ENCODE peak calls at places on chromosome 20, in nine cellular contexts. B, S, A, K, Q, H, M, E and D are unnamed samples.

GRCh38 chr20:53763707-53764415 is 170.2 kb upstream of the ZNF217 start:
- DNase-seq in M (no peak), Q (no peak), A (no peak), H (peak; percentile 51), K (peak; percentile 80), S (no peak), B (no peak), E (peak; percentile 58), D (no peak)

GRCh38 chr20:36182604-36183154 is 28.1 kb downstream of the EPB41L1 start:
- DNase-seq in E (no peak), H (no peak), B (no peak), M (no peak), K (no peak), S (no peak), Q (no peak), A (no peak), D (no peak)

GRCh38 chr20:1918766-1919165 is 23.6 kb downstream of the SIRPA start:
- DNase-seq in E (no peak), B (no peak), S (no peak), H (no peak), Q (no peak), M (no peak), K (no peak), A (no peak), D (no peak)

GRCh38 chr20:61876931-61877330 is 188.8 kb downstream of the TAF4 start:
- DNase-seq in K (no peak), Q (no peak), B (no peak), S (no peak), A (peak; percentile 47), M (no peak), E (no peak), H (no peak), D (no peak)

GRCh38 chr20:17594443-17594842 is 24.6 kb downstream of the DSTN start:
- DNase-seq in A (no peak), H (no peak), E (peak; percentile 87), M (no peak), Q (no peak), S (peak; percentile 85), B (no peak), K (peak; percentile 81), D (no peak)

GRCh38 chr20:47676219-47676721 is 109.0 kb downstream of the SULF2 start:
- DNase-seq in Q (no peak), E (no peak), S (no peak), K (no peak), A (no peak), B (no peak), H (no peak), M (no peak), D (no peak)

GRCh38 chr20:57391439-57392129 is 388 bp downstream of the RBM38 start:
- DNase-seq in H (peak; percentile 28), A (peak; percentile 68), B (peak; percentile 51), E (no peak), S (no peak), Q (no peak), M (no peak), K (peak; percentile 19), D (no peak)

GRCh38 chr20:50425076-50425475 is 85.1 kb upstream of the PTPN1 start:
- DNase-seq in S (no peak), Q (no peak), M (no peak), A (no peak), E (no peak), K (no peak), B (no peak), H (no peak), D (no peak)

GRCh38 chr20:53623454-53624206 is 30.0 kb upstream of the ZNF217 start:
- DNase-seq in E (peak; percentile 77), S (peak; percentile 63), A (no peak), B (peak; percentile 79), H (peak; percentile 74), K (peak; percentile 76), M (no peak), Q (peak; percentile 68), D (no peak)

GRCh38 chr20:59163641-59164530 is at the start of gene ZNF831:
- DNase-seq in H (no peak), K (no peak), A (no peak), M (no peak), S (no peak), Q (no peak), B (no peak), E (no peak), D (no peak)

GRCh38 chr20:58688838-58689237 is 3.8 kb upstream of the NPEPL1 start:
- DNase-seq in H (no peak), M (no peak), S (no peak), K (no peak), B (no peak), A (no peak), E (peak; percentile 14), Q (no peak), D (no peak)

GRCh38 chr20:44739952-44740351 is 5.7 kb upstream of the KCNK15 start:
- DNase-seq in S (no peak), K (no peak), H (no peak), E (no peak), A (no peak), Q (no peak), M (no peak), B (no peak), D (no peak)

GRCh38 chr20:35539756-35540212 is 2.1 kb upstream of the ERGIC3 start:
- DNase-seq in H (peak; percentile 69), Q (no peak), A (no peak), E (no peak), B (no peak), K (no peak), M (no peak), S (no peak), D (no peak)

GRCh38 chr20:57124800-57125399 is 141.5 kb downstream of the BMP7 start:
- DNase-seq in M (no peak), K (no peak), H (no peak), A (no peak), B (no peak), E (no peak), S (no peak), Q (no peak), D (no peak)

GRCh38 chr20:17633221-17633849 is 48.7 kb downstream of the RRBP1 start:
- DNase-seq in H (no peak), E (no peak), M (no peak), S (no peak), A (peak; percentile 57), K (no peak), Q (no peak), B (no peak), D (no peak)

GRCh38 chr20:63006611-63007471 is at the start of gene BHLHE23:
- DNase-seq in H (no peak), Q (no peak), S (no peak), M (no peak), A (no peak), E (no peak), B (no peak), K (no peak), D (no peak)
- H3K4me3 ChIP-seq in H (no peak within 1 kb of the TSS), Q (no peak within 1 kb of the TSS), S (peak within 1 kb of the TSS; percentile 55), M (peak within 1 kb of the TSS; percentile 25), A (peak within 1 kb of the TSS; percentile 7), E (no peak within 1 kb of the TSS), B (no peak within 1 kb of the TSS), K (no peak within 1 kb of the TSS), D (no peak within 1 kb of the TSS)

GRCh38 chr20:8366303-8366923 is 234.3 kb downstream of the PLCB1 start:
- DNase-seq in A (no peak), H (no peak), E (no peak), K (no peak), S (no peak), Q (no peak), M (no peak), B (no peak), D (no peak)
- H3K36me3 ChIP-seq in A (no peaks in the 10 kb centered on the region), H (no peaks in the 10 kb centered on the region), E (no peaks in the 10 kb centered on the region), K (no peaks in the 10 kb centered on the region), S (no peaks in the 10 kb centered on the region), Q (no peaks in the 10 kb centered on the region), M (no peaks in the 10 kb centered on the region), B (no peaks in the 10 kb centered on the region), D (no peaks in the 10 kb centered on the region)

GRCh38 chr20:14745830-14746229 is 408.4 kb upstream of the FLRT3 start:
- DNase-seq in E (no peak), H (no peak), M (no peak), S (no peak), A (no peak), K (no peak), Q (no peak), B (no peak), D (no peak)

GRCh38 chr20:14741616-14742015 is 404.2 kb upstream of the FLRT3 start:
- DNase-seq in K (no peak), M (no peak), A (no peak), H (no peak), B (no peak), Q (no peak), E (no peak), S (no peak), D (no peak)

GRCh38 chr20:14744723-14745122 is 407.3 kb upstream of the FLRT3 start:
- DNase-seq in K (no peak), Q (no peak), M (no peak), E (no peak), H (no peak), A (no peak), B (no peak), S (no peak), D (no peak)
- H3K4me3 ChIP-seq in K (no peak overlapping the region), Q (no peak overlapping the region), M (no peak overlapping the region), E (no peak overlapping the region), H (no peak overlapping the region), A (no peak overlapping the region), B (no peak overlapping the region), S (no peak overlapping the region), D (no peak overlapping the region)

DNA sequence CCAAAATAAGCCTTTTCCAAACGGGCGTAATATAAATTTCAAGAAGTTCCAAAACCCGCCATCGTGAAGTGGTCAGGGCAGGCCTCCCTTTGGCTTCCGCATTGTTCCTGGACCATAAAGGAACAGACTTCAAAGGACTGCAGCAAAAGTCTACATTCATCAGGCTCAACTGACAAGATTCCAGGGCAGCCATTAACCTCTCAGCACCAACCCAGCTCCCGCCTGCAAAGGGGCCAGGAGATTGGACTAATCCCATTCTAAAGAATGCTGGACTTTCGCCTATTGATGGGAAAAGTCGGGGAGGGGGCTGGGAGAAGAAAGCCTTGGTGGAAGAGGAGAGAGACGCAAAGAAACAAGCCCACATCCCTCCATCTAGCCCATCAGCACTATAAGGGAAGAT is 18.1 kb downstream of the JAG1 start:
- DNase-seq in Q (no peak), A (no peak), B (no peak), E (no peak), M (no peak), S (no peak), K (no peak), H (no peak), D (no peak)
- H3K36me3 ChIP-seq in Q (no peaks in the 10 kb centered on the region), A (peaks cover 89% of the 10 kb centered on the region), B (no peaks in the 10 kb centered on the region), E (peaks cover 66% of the 10 kb centered on the region), M (no peaks in the 10 kb centered on the region), S (no peaks in the 10 kb centered on the region), K (peaks cover 3% of the 10 kb centered on the region), H (peaks cover 15% of the 10 kb centered on the region), D (peaks cover 8% of the 10 kb centered on the region)

GRCh38 chr20:64047046-64047389 is 2.4 kb downstream of the SOX18 start:
- DNase-seq in B (no peak), K (no peak), M (no peak), H (no peak), A (no peak), E (no peak), S (no peak), Q (no peak), D (no peak)
- H3K4me3 ChIP-seq in B (no peak overlapping the region), K (no peak overlapping the region), M (no peak overlapping the region), H (no peak overlapping the region), A (peak overlapping the region; percentile 65), E (no peak overlapping the region), S (peak overlapping the region; percentile 64), Q (peak overlapping the region; percentile 6), D (no peak overlapping the region)

GRCh38 chr20:38547288-38547825 is 33.6 kb upstream of the ADIG start:
- DNase-seq in M (no peak), S (no peak), Q (no peak), H (no peak), K (no peak), B (no peak), E (no peak), A (no peak), D (no peak)
- H3K36me3 ChIP-seq in M (peaks cover 77% of the 10 kb centered on the region), S (no peaks in the 10 kb centered on the region), Q (no peaks in the 10 kb centered on the region), H (peaks cover 41% of the 10 kb centered on the region), K (peaks cover 14% of the 10 kb centered on the region), B (no peaks in the 10 kb centered on the region), E (peaks cover 42% of the 10 kb centered on the region), A (peaks cover 100% of the 10 kb centered on the region), D (peaks cover 1% of the 10 kb centered on the region)